ENCODE peak calls at places on chromosomes 1 and 21, in ten cellular contexts. R is amygdala; M is fibroblast of mammary gland; A is EL; K is KBM-7; I is putamen; J is neuronal stem cell; S is activated T-helper 1 cell treated with anti-CD3 and anti-CD28 coated beads, Interleukin-12 subunit alpha, Interleukin-12 subunit beta, Interleukin-2, Interleukin-4 antibody, amounts not matched to agents 30 ng/mL and 10 ng/mL and 1 ng/mL, durations not matched to agents 14 hours and 24 hours and 36 hours; T is dorsolateral prefrontal cortex; Y is HuH-7. P is an unnamed sample.

GRCh38 chr1:222370911-222371717 is 176.8 kb downstream of the HHIPL2 start:
- DNase-seq in R (no peak), Y (no peak), J (no peak), T (no peak), S (no peak), I (no peak), K (no peak), M (peak), A (peak), P (no peak)

GRCh38 chr1:98963359-98963758 is 41.3 kb downstream of the PLPPR5 start:
- DNase-seq in S (no peak), R (no peak), M (no peak), T (no peak), Y (no peak), I (no peak), J (no peak), K (no peak), A (peak), P (no peak)

GRCh38 chr1:24418898-24419628 is 3.5 kb downstream of the NIPAL3 start:
- DNase-seq in S (no peak), J (no peak), T (peak), A (peak), I (peak), Y (no peak), R (no peak), K (peak), M (peak), P (peak)

GRCh38 chr1:228007054-228007800 is 429 bp downstream of the WNT3A start:
- DNase-seq in R (no peak), I (no peak), S (no peak), A (no peak), J (no peak), M (no peak), K (no peak), T (peak), Y (peak), P (no peak)

GRCh38 chr1:160779662-160780397 is 16.1 kb upstream of the LY9 start:
- DNase-seq in K (peak), T (no peak), I (no peak), A (peak), S (no peak), Y (peak), M (no peak), J (no peak), R (no peak), P (no peak)

GRCh38 chr21:44263768-44264167 is 2.1 kb upstream of the DNMT3L start:
- DNase-seq in R (no peak), A (no peak), I (no peak), M (no peak), S (no peak), T (no peak), K (no peak), Y (no peak), J (no peak), P (no peak)

GRCh38 chr21:43266534-43266933 is 97.7 kb downstream of the CRYAA start:
- DNase-seq in M (peak), A (no peak), J (no peak), Y (no peak), K (no peak), S (no peak), I (no peak), T (no peak), R (no peak), P (no peak)

GRCh38 chr1:27862671-27863551 is 9.4 kb upstream of the THEMIS2 start:
- DNase-seq in Y (no peak), M (peak), K (peak), J (no peak), A (peak), I (peak), S (no peak), T (no peak), R (no peak), P (no peak)